ENCODE peak calls at places on chromosomes 1 and 21, in eight cellular contexts. H is body of pancreas, Z is ovary, E is transverse colon, O is tibial nerve, B is prostate gland, J is HepG2, M is heart left ventricle. D is an unnamed sample.

GRCh38 chr1:204751883-204752687 is 66.5 kb upstream of the LRRN2 start:
- DNase-seq in O (no peak), J (peak; percentile 31), E (peak; percentile 83), M (no peak), H (no peak), Z (no peak), B (no peak), D (no peak)

GRCh38 chr21:43771698-43772367 is 4.3 kb downstream of the CSTB start:
- DNase-seq in M (no peak), E (no peak), J (no peak), Z (no peak), H (no peak), O (no peak), B (no peak), D (no peak)

GRCh38 chr21:26892151-26892550 is 46.9 kb upstream of the ADAMTS1 start:
- DNase-seq in J (no peak), O (no peak), H (no peak), E (no peak), B (no peak), M (no peak), Z (no peak), D (no peak)

GRCh38 chr21:31750843-31751242 is 18.9 kb upstream of the SCAF4 start:
- DNase-seq in E (no peak), O (no peak), M (no peak), B (no peak), Z (no peak), J (no peak), H (no peak), D (no peak)

GRCh38 chr1:107523736-107524135 is 382.9 kb downstream of the NTNG1 start:
- DNase-seq in B (no peak), J (no peak), M (no peak), H (no peak), Z (no peak), O (no peak), E (no peak), D (no peak)

GRCh38 chr1:216807696-216808095 is 84.5 kb upstream of the ESRRG start:
- DNase-seq in O (no peak), B (no peak), Z (no peak), E (no peak), M (no peak), J (no peak), H (no peak), D (no peak)

GRCh38 chr1:153699116-153699515 is 20.6 kb downstream of the NPR1 start:
- DNase-seq in O (no peak), J (no peak), M (no peak), E (no peak), Z (no peak), H (no peak), B (no peak), D (no peak)

GRCh38 chr1:29629814-29630516 is 393.6 kb downstream of the PTPRU start:
- DNase-seq in H (no peak), M (no peak), Z (no peak), O (no peak), J (no peak), E (no peak), B (no peak), D (no peak)

GRCh38 chr1:66177483-66177882 is 356.5 kb upstream of the SGIP1 start:
- DNase-seq in E (no peak), H (no peak), Z (no peak), J (peak; percentile 4), M (no peak), O (no peak), B (no peak), D (no peak)

GRCh38 chr21:25501996-25502665 is 105.2 kb downstream of the MRPL39 start:
- DNase-seq in J (no peak), B (no peak), H (peak; percentile 12), M (no peak), O (no peak), E (no peak), Z (no peak), D (no peak)
- TF ChIP-seq POLR2A in J (no peak), B (no peak), H (no peak), M (no peak), O (no peak), E (no peak), Z (no peak), D (no peak)

GRCh38 chr1:236065509-236066005 is 667 bp upstream of the NID1 start:
- DNase-seq in H (no peak), B (no peak), Z (no peak), O (no peak), E (no peak), M (no peak), J (no peak), D (no peak)

GRCh38 chr1:236066054-236066453 is 1.2 kb upstream of the NID1 start:
- DNase-seq in E (no peak), B (no peak), M (no peak), Z (peak; percentile 45), J (no peak), O (no peak), H (no peak), D (no peak)

GRCh38 chr1:236064674-236065508 is at the start of gene NID1:
- DNase-seq in J (peak; percentile 73), Z (peak; percentile 94), E (peak; percentile 76), M (peak; percentile 92), H (peak; percentile 64), O (peak; percentile 80), B (peak; percentile 63), D (peak; percentile 78)

GRCh38 chr1:236063919-236064673 is 794 bp downstream of the NID1 start:
- DNase-seq in B (peak; percentile 12), M (peak; percentile 74), O (no peak), J (peak; percentile 94), E (peak; percentile 50), H (peak; percentile 69), Z (peak; percentile 77), D (peak; percentile 31)

DNA sequence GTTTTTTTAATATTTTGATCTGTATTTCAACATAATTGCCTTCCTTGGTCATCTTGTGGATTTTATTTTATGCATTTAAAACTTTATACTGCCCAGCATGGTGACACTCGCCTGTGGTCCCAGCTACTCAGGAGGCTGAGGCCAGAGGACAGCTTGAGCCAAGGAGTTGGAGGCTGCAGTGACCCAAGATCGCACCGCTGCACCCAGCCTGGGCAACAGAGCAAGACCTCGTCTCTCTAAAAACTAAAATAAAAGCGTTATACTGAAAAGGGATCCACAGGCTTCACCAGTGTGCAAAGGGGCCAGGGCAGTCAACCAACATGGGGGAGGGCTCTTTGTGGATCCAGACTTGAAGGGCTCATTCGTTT is 1.4 kb downstream of the NID1 start:
- DNase-seq in O (no peak), Z (no peak), J (no peak), H (no peak), E (no peak), B (no peak), M (no peak), D (no peak)
- H3K4me3 ChIP-seq in O (peak overlapping the region; percentile 75), Z (peak overlapping the region; percentile 83), J (peak overlapping the region; percentile 70), H (no peak overlapping the region), E (peak overlapping the region; percentile 71), B (peak overlapping the region; percentile 61), M (peak overlapping the region; percentile 89), D (peak overlapping the region; percentile 68)

DNA sequence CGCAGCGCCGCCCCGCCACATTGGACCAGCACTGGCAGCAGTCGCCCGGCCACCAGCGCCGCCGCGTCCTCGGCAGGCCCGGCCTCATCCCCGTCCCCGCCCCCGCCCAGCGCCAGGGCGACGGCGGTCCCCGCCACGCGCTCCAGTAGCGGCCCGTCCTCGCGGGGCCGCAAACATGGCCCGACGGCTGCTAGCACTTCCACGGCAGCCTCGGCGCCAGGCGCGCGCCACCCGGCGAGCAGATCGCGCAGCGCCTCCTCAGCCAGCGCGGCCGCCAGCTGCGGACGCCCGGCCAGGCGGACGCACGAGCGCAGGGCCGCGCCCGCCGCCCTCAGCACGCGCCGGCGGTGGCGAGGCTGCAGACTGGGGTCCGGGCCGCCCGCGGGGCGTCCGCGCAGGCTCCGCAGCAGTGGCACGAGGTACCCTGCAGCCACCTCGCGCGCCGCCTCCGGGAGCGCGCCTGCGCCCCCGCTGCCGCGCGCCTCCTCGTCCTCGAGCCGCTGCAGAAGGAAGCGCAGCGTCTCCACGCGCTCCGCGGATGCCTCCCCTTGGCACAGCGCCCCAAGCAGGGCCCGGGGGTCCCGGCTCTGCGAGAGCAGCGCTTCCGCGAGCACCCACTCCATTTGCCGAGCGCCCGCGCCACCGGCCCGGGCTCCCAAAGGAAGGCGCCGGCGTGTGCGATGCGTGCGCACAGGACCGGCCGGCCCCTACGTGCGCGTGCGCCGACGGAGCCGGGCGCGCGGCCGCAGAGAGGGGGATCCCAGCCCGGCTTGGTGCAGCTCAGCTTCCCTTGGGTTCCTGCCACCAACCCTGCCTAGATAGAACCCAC is at the start of gene TARBP1:
- DNase-seq in M (peak; percentile 84), J (peak; percentile 66), E (peak; percentile 73), Z (peak; percentile 74), H (peak; percentile 69), O (no peak), B (peak; percentile 53), D (peak; percentile 62)
- TF ChIP-seq CTCF in M (no peak), J (peak; percentile 34), E (peak; percentile 11), Z (no peak), H (no peak), O (no peak), B (peak; percentile 35), D (no peak)

GRCh38 chr1:43357251-43357650 is 1.5 kb upstream of the CDC20 start:
- DNase-seq in E (no peak), M (no peak), H (no peak), Z (no peak), J (no peak), B (no peak), O (no peak), D (no peak)

GRCh38 chr1:43360616-43361015 is 1.8 kb downstream of the CDC20 start:
- DNase-seq in O (no peak), B (no peak), E (no peak), J (no peak), H (no peak), M (no peak), Z (no peak), D (no peak)

GRCh38 chr1:43358121-43358745 is 548 bp upstream of the CDC20 start:
- DNase-seq in M (no peak), H (peak; percentile 55), E (peak; percentile 64), J (no peak), Z (no peak), B (no peak), O (no peak), D (no peak)

GRCh38 chr1:43359696-43360095 is 915 bp downstream of the CDC20 start:
- DNase-seq in E (no peak), B (no peak), Z (no peak), H (no peak), O (no peak), J (no peak), M (no peak), D (no peak)

DNA sequence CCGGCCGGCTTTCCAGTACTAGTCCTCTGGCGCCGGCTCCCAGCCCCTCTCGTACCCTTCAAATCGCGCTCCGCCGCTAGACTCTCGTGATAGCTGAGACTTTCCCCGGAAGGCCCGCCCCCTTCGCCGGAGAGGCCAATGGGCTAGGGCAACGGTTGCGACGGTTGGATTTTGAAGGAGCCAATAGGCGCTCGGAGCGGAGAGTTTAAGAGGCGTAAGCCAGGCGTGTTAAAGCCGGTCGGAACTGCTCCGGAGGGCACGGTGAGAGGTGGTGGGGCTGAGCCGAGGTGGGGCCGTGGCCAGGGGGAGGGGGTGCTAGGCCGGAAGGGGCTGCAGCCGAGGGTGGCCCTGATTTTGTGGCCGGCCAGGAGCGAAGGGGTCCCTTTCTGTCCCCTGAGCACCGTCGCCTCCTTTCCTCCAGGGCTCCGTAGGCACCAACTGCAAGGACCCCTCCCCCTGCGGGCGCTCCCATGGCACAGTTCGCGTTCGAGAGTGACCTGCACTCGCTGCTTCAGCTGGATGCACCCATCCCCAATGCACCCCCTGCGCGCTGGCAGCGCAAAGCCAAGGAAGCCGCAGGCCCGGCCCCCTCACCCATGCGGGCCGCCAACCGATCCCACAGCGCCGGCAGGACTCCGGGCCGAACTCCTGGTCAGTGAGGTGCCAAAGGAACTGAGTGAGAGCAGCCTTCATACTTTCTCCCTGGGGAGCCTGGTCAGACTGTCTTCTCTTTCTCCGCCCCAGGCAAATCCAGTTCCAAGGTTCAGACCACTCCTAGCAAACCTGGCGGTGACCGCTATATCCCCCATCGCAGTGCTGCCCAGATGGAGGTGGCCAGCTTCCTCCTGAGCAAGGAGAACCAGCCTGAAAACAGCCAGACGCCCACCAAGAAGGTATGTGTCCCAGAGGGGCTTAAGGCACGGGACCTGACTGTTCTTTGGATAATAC is at the start of gene CDC20:
- DNase-seq in M (peak; percentile 99), J (peak; percentile 97), B (peak; percentile 98), E (peak; percentile 100), H (peak; percentile 99), O (peak; percentile 98), Z (peak; percentile 97), D (peak; percentile 99)
- TF ChIP-seq POLR2A in M (no peak), J (peak; percentile 82), B (peak; percentile 2), E (no peak), H (no peak), O (peak; percentile 23), Z (no peak), D (no peak)

D was measured in gastrocnemius medialis.